ENCODE peak calls at places on chromosomes 12 and 14, in four cellular contexts. F is thoracic aorta; D is activated CD8-positive, alpha-beta memory T cell treated with anti-CD3 and anti-CD28 coated beads, Interleukin-2, amount 10 ng/mL, durations not matched to agents 7 days and 5 days; H is effector memory CD8-positive, alpha-beta T cell. V is an unnamed sample.

GRCh38 chr12:113262710-113263109 is 41.4 kb downstream of the TPCN1 start:
- ATAC-seq in D (no peak), F (no peak), H (no peak), V (no peak)

GRCh38 chr14:92644601-92645515 is 103.6 kb downstream of the LGMN start:
- ATAC-seq in F (no peak), D (no peak), H (no peak), V (no peak)

GRCh38 chr14:29310210-29310609 is 543.6 kb downstream of the FOXG1 start:
- ATAC-seq in D (no peak), H (no peak), F (no peak), V (no peak)

GRCh38 chr14:72528059-72528950 is 365.6 kb downstream of the DPF3 start:
- ATAC-seq in F (no peak), H (no peak), D (no peak), V (no peak)

GRCh38 chr12:112815589-112816321 is 24.2 kb downstream of the RPH3A start:
- ATAC-seq in D (no peak), F (no peak), H (no peak), V (no peak)

GRCh38 chr12:7042847-7043246 is 17.7 kb upstream of the C1S start:
- ATAC-seq in F (no peak), H (no peak), D (no peak), V (peak; percentile 43)

GRCh38 chr14:104090071-104090748 is 4.7 kb downstream of the ASPG start:
- ATAC-seq in F (no peak), H (no peak), D (no peak), V (no peak)

GRCh38 chr12:96218989-96219678 is 25.0 kb downstream of the ELK3 start:
- ATAC-seq in H (no peak), F (no peak), D (no peak), V (no peak)

GRCh38 chr14:92505826-92506225 is 7.8 kb upstream of the RIN3 start:
- ATAC-seq in H (no peak), D (no peak), F (no peak), V (no peak)

GRCh38 chr14:78917462-78917861 is 747.3 kb downstream of the NRXN3 start:
- ATAC-seq in F (no peak), D (no peak), H (no peak), V (no peak)

GRCh38 chr14:68937790-68938514 is 41.1 kb downstream of the ACTN1 start:
- ATAC-seq in H (no peak), F (no peak), D (peak; percentile 36), V (no peak)

GRCh38 chr12:48788852-48789775 is at the start of gene ADCY6:
- ATAC-seq in D (no peak), F (no peak), H (peak; percentile 31), V (peak; percentile 37)

GRCh38 chr12:132907216-132907615 is 19.8 kb upstream of the CHFR start:
- ATAC-seq in F (no peak), H (no peak), D (no peak), V (no peak)

GRCh38 chr14:91352101-91352500 is 65.5 kb downstream of the CCDC88C start:
- ATAC-seq in F (no peak), D (no peak), H (peak; percentile 3), V (no peak)

GRCh38 chr12:45200497-45201043 is 15.3 kb upstream of the ANO6 start:
- ATAC-seq in D (peak; percentile 33), F (no peak), H (peak; percentile 17), V (peak; percentile 43)

GRCh38 chr14:89251066-89251465 is 166.0 kb downstream of the FOXN3 start:
- ATAC-seq in H (no peak), D (no peak), F (no peak), V (no peak)

GRCh38 chr14:76472199-76472723 is 96.3 kb downstream of the ESRRB start:
- ATAC-seq in F (no peak), H (no peak), D (no peak), V (no peak)

GRCh38 chr14:74290415-74290814 is 12.3 kb downstream of the ABCD4 start:
- ATAC-seq in H (no peak), F (no peak), D (peak; percentile 9), V (no peak)

GRCh38 chr12:29283969-29284368 is 97.0 kb downstream of the ERGIC2 start:
- ATAC-seq in F (no peak), D (no peak), H (no peak), V (no peak)

GRCh38 chr12:14257303-14257733 is 108.2 kb upstream of the ATF7IP start:
- ATAC-seq in F (no peak), D (no peak), H (no peak), V (no peak)

GRCh38 chr12:15322164-15323054 is at the start of gene PTPRO:
- ATAC-seq in H (no peak), D (no peak), F (no peak), V (no peak)